ENCODE peak calls at places on chromosomes 12 and 14, in ten cellular contexts. G, Z, P, T, J, D, O, U, L and C are unnamed samples.

GRCh38 chr14:55416866-55417265 is 5.2 kb upstream of the ATG14 start:
- DNase-seq in G (no peak), Z (no peak), P (no peak), T (no peak), J (no peak), D (no peak), O (no peak), U (peak; percentile 21), L (no peak), C (no peak)

GRCh38 chr14:102086346-102086971 is 385 bp downstream of the HSP90AA1 start:
- DNase-seq in G (no peak), Z (peak; percentile 45), P (no peak), T (peak; percentile 60), J (no peak), D (no peak), O (peak; percentile 60), U (peak; percentile 65), L (peak; percentile 74), C (no peak)

GRCh38 chr12:100576311-100577036 is 3.0 kb downstream of the GAS2L3 start:
- DNase-seq in G (no peak), Z (no peak), P (no peak), T (peak; percentile 71), J (no peak), D (peak; percentile 67), O (no peak), U (peak; percentile 80), L (peak; percentile 91), C (no peak)

GRCh38 chr12:128091931-128092330 is 175.0 kb upstream of the TMEM132C start:
- DNase-seq in G (no peak), Z (no peak), P (no peak), T (no peak), J (no peak), D (no peak), O (no peak), U (no peak), L (no peak), C (no peak)

GRCh38 chr12:26614217-26614616 is 218.8 kb downstream of the ITPR2 start:
- DNase-seq in G (no peak), Z (no peak), P (no peak), T (no peak), J (no peak), D (no peak), O (no peak), U (peak; percentile 50), L (peak; percentile 51), C (no peak)

GRCh38 chr14:58787601-58788000 is 149.8 kb downstream of the DACT1 start:
- DNase-seq in G (no peak), Z (no peak), P (no peak), T (no peak), J (no peak), D (peak; percentile 63), O (no peak), U (no peak), L (no peak), C (no peak)

GRCh38 chr12:31325524-31325875 is 450 bp downstream of the SINHCAF start:
- DNase-seq in G (no peak), Z (peak; percentile 24), P (no peak), T (no peak), J (no peak), D (no peak), O (peak; percentile 2), U (no peak), L (no peak), C (no peak)

GRCh38 chr12:112971248-112971647 is 7.1 kb upstream of the OAS2 start:
- DNase-seq in G (no peak), Z (no peak), P (no peak), T (no peak), J (no peak), D (no peak), O (no peak), U (peak; percentile 33), L (no peak), C (no peak)

GRCh38 chr12:76220980-76221379 is 127.2 kb downstream of the BBS10 start:
- DNase-seq in G (no peak), Z (no peak), P (no peak), T (no peak), J (no peak), D (no peak), O (no peak), U (no peak), L (no peak), C (no peak)

GRCh38 chr14:29926228-29926627 is 1.4 kb downstream of the PRKD1 start:
- DNase-seq in G (no peak), Z (no peak), P (no peak), T (no peak), J (no peak), D (no peak), O (no peak), U (no peak), L (no peak), C (no peak)

GRCh38 chr12:132445884-132446471 is 44.0 kb upstream of the FBRSL1 start:
- DNase-seq in G (no peak), Z (no peak), P (peak; percentile 59), T (peak; percentile 45), J (peak; percentile 81), D (peak; percentile 11), O (peak; percentile 69), U (peak; percentile 80), L (peak; percentile 82), C (no peak)

GRCh38 chr14:99670361-99671229 is 13.5 kb upstream of the CYP46A1 start:
- DNase-seq in G (no peak), Z (no peak), P (no peak), T (no peak), J (no peak), D (no peak), O (no peak), U (no peak), L (no peak), C (no peak)
- H3K4me3 ChIP-seq in G (no peak overlapping the region), Z (no peak overlapping the region), P (no peak overlapping the region), T (no peak overlapping the region), J (no peak overlapping the region), D (no peak overlapping the region), O (no peak overlapping the region), U (no peak overlapping the region), L (no peak overlapping the region), C (no peak overlapping the region)

GRCh38 chr12:28460420-28461130 is 270.3 kb downstream of the CCDC91 start:
- DNase-seq in G (no peak), Z (no peak), P (no peak), T (no peak), J (no peak), D (no peak), O (no peak), U (no peak), L (no peak), C (peak; percentile 21)
- H3K4me3 ChIP-seq in G (no peak overlapping the region), Z (no peak overlapping the region), P (no peak overlapping the region), T (no peak overlapping the region), J (no peak overlapping the region), D (no peak overlapping the region), O (no peak overlapping the region), U (no peak overlapping the region), L (no peak overlapping the region), C (no peak overlapping the region)

GRCh38 chr12:53160000-53160399 is 20.5 kb upstream of the ZNF740 start:
- DNase-seq in G (no peak), Z (no peak), P (no peak), T (no peak), J (no peak), D (no peak), O (no peak), U (no peak), L (no peak), C (no peak)

GRCh38 chr12:53159195-53159834 is 21.2 kb upstream of the ZNF740 start:
- DNase-seq in G (peak; percentile 92), Z (peak; percentile 90), P (peak; percentile 86), T (peak; percentile 63), J (peak; percentile 90), D (peak; percentile 38), O (peak; percentile 82), U (peak; percentile 83), L (peak; percentile 77), C (peak; percentile 71)

GRCh38 chr12:53161119-53161911 is 19.2 kb upstream of the ZNF740 start:
- DNase-seq in G (no peak), Z (no peak), P (no peak), T (no peak), J (no peak), D (no peak), O (no peak), U (no peak), L (no peak), C (no peak)

DNA sequence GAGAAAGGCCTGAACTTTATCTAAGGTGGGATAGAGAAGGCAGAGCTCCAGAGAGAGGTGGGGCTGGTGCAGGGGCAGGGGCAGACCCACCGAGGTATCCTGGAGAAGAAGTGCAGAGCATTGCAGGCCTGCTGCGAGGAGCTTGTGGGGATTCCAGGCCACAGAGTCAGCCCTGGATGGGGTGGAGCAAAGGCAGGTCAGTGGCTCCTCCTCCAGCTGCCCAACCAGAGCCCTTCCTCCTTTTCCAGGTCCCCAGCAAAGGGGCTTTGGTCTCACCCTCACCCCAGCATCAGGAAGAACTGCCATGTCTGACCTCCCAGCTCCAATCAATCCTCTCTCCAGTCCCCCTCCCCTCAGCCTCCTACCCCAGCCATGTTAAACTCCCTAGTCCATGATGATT is 19.8 kb upstream of the ZNF740 start:
- DNase-seq in G (no peak), Z (no peak), P (no peak), T (no peak), J (no peak), D (no peak), O (no peak), U (no peak), L (no peak), C (no peak)
- H3K4me3 ChIP-seq in G (no peak overlapping the region), Z (no peak overlapping the region), P (no peak overlapping the region), T (no peak overlapping the region), J (no peak overlapping the region), D (no peak overlapping the region), O (no peak overlapping the region), U (no peak overlapping the region), L (no peak overlapping the region), C (no peak overlapping the region)

GRCh38 chr12:67457799-67458680 is 188.9 kb downstream of the CAND1 start:
- DNase-seq in G (no peak), Z (peak; percentile 49), P (no peak), T (no peak), J (no peak), D (no peak), O (no peak), U (peak; percentile 40), L (no peak), C (no peak)

GRCh38 chr12:67455236-67455635 is 186.1 kb downstream of the CAND1 start:
- DNase-seq in G (no peak), Z (no peak), P (no peak), T (no peak), J (no peak), D (no peak), O (no peak), U (no peak), L (no peak), C (no peak)

GRCh38 chr12:67456281-67456918 is 187.2 kb downstream of the CAND1 start:
- DNase-seq in G (no peak), Z (no peak), P (no peak), T (peak; percentile 85), J (no peak), D (peak; percentile 80), O (no peak), U (peak; percentile 94), L (peak; percentile 89), C (no peak)

GRCh38 chr12:67459173-67459572 is 189.4 kb upstream of the DYRK2 start:
- DNase-seq in G (no peak), Z (no peak), P (no peak), T (no peak), J (no peak), D (no peak), O (no peak), U (no peak), L (no peak), C (no peak)

DNA sequence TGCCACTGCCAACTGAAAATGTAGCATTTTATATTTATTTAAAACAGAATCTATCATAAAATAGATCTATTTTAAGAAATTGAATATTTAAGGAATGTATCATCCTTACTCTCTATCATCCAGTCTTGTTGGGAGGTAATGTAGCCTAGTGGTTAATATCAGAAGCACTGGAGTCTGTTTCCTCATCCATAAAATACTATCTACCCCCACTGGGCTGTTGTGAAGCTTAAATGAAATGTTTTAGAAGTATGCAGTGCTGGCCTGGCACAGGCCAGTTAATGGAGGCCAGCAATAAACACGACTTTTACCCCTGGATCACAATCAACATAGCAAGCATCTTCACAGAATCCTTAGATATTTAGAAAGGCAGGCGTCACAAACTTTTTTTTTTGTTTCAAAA is 188.0 kb downstream of the CAND1 start:
- DNase-seq in G (no peak), Z (no peak), P (no peak), T (no peak), J (no peak), D (no peak), O (no peak), U (no peak), L (no peak), C (no peak)
- H3K4me3 ChIP-seq in G (no peak overlapping the region), Z (no peak overlapping the region), P (no peak overlapping the region), T (no peak overlapping the region), J (no peak overlapping the region), D (no peak overlapping the region), O (no peak overlapping the region), U (no peak overlapping the region), L (no peak overlapping the region), C (no peak overlapping the region)